ENCODE peak calls at places on chromosome 4, in five cellular contexts. One of them, this sample, is unnamed.

GRCh38 chr4:153465583-153465921 is 608 bp upstream of the TMEM131L start:
- DNase-seq in K562: peak
- DNase-seq in GM06990: no peak
- DNase-seq in neural crest cell: peak
- DNase-seq in fibroblast of mammary gland: peak
- DNase-seq in this sample: peak

GRCh38 chr4:158998624-158999023 is 104.3 kb upstream of the RAPGEF2 start:
- DNase-seq in GM06990: no peak
- DNase-seq in fibroblast of mammary gland: peak
- DNase-seq in neural crest cell: no peak
- DNase-seq in K562: no peak
- DNase-seq in this sample: peak

GRCh38 chr4:3375688-3376087 is 66.1 kb upstream of the HGFAC start:
- DNase-seq in GM06990: no peak
- DNase-seq in fibroblast of mammary gland: peak
- DNase-seq in K562: no peak
- DNase-seq in neural crest cell: no peak
- DNase-seq in this sample: peak

GRCh38 chr4:26873391-26874026 is 12.9 kb downstream of the STIM2 start:
- DNase-seq in GM06990: no peak
- DNase-seq in K562: no peak
- DNase-seq in neural crest cell: no peak
- DNase-seq in fibroblast of mammary gland: no peak
- DNase-seq in this sample: no peak

GRCh38 chr4:27714073-27714472 is 853.4 kb downstream of the STIM2 start:
- DNase-seq in K562: no peak
- DNase-seq in neural crest cell: no peak
- DNase-seq in GM06990: no peak
- DNase-seq in fibroblast of mammary gland: peak
- DNase-seq in this sample: no peak

GRCh38 chr4:176824645-176825366 is 32.1 kb upstream of the VEGFC start:
- DNase-seq in fibroblast of mammary gland: no peak
- DNase-seq in neural crest cell: no peak
- DNase-seq in GM06990: no peak
- DNase-seq in K562: no peak
- DNase-seq in this sample: no peak

GRCh38 chr4:65623509-65623908 is 46.8 kb downstream of the EPHA5 start:
- DNase-seq in neural crest cell: no peak
- DNase-seq in K562: no peak
- DNase-seq in GM06990: no peak
- DNase-seq in fibroblast of mammary gland: peak
- DNase-seq in this sample: peak

GRCh38 chr4:156685308-156685707 is 286.3 kb downstream of the PDGFC start:
- DNase-seq in fibroblast of mammary gland: peak
- DNase-seq in K562: no peak
- DNase-seq in GM06990: no peak
- DNase-seq in neural crest cell: no peak
- DNase-seq in this sample: peak

GRCh38 chr4:77538144-77538543 is 67.5 kb upstream of the CXCL13 start:
- DNase-seq in fibroblast of mammary gland: peak
- DNase-seq in K562: no peak
- DNase-seq in neural crest cell: no peak
- DNase-seq in GM06990: no peak
- DNase-seq in this sample: peak

GRCh38 chr4:24659241-24659961 is 75.0 kb upstream of the DHX15 start:
- DNase-seq in neural crest cell: no peak
- DNase-seq in GM06990: no peak
- DNase-seq in fibroblast of mammary gland: no peak
- DNase-seq in K562: no peak
- DNase-seq in this sample: no peak

GRCh38 chr4:6295495-6295894 is 25.8 kb downstream of the WFS1 start:
- DNase-seq in K562: no peak
- DNase-seq in fibroblast of mammary gland: no peak
- DNase-seq in neural crest cell: no peak
- DNase-seq in GM06990: no peak
- DNase-seq in this sample: no peak

GRCh38 chr4:71270901-71271300 is 67.9 kb upstream of the SLC4A4 start:
- DNase-seq in neural crest cell: peak
- DNase-seq in fibroblast of mammary gland: peak
- DNase-seq in K562: peak
- DNase-seq in GM06990: no peak
- DNase-seq in this sample: peak
- TF ChIP-seq CTCF in neural crest cell: peak
- TF ChIP-seq CTCF in fibroblast of mammary gland: peak
- TF ChIP-seq CTCF in K562: peak
- TF ChIP-seq CTCF in GM06990: peak
- TF ChIP-seq CTCF in this sample: peak

GRCh38 chr4:1105067-1105466 is 8.3 kb downstream of the RNF212 start:
- DNase-seq in neural crest cell: no peak
- DNase-seq in K562: no peak
- DNase-seq in fibroblast of mammary gland: no peak
- DNase-seq in GM06990: no peak
- DNase-seq in this sample: no peak
- TF ChIP-seq CTCF in neural crest cell: no peak
- TF ChIP-seq CTCF in K562: no peak
- TF ChIP-seq CTCF in fibroblast of mammary gland: no peak
- TF ChIP-seq CTCF in GM06990: no peak
- TF ChIP-seq CTCF in this sample: no peak

GRCh38 chr4:53529025-53529424 is 62.3 kb downstream of the LNX1 start:
- DNase-seq in fibroblast of mammary gland: no peak
- DNase-seq in K562: no peak
- DNase-seq in neural crest cell: no peak
- DNase-seq in GM06990: no peak
- DNase-seq in this sample: no peak

GRCh38 chr4:53535567-53535966 is 55.7 kb downstream of the LNX1 start:
- DNase-seq in GM06990: no peak
- DNase-seq in fibroblast of mammary gland: no peak
- DNase-seq in neural crest cell: no peak
- DNase-seq in K562: no peak
- DNase-seq in this sample: no peak

GRCh38 chr4:53534684-53535083 is 56.6 kb downstream of the LNX1 start:
- DNase-seq in K562: no peak
- DNase-seq in GM06990: no peak
- DNase-seq in fibroblast of mammary gland: no peak
- DNase-seq in neural crest cell: no peak
- DNase-seq in this sample: no peak

GRCh38 chr4:53531695-53532224 is 59.5 kb downstream of the LNX1 start:
- DNase-seq in GM06990: peak
- DNase-seq in neural crest cell: no peak
- DNase-seq in K562: no peak
- DNase-seq in fibroblast of mammary gland: no peak
- DNase-seq in this sample: no peak

GRCh38 chr4:53532521-53532920 is 58.8 kb downstream of the LNX1 start:
- DNase-seq in neural crest cell: no peak
- DNase-seq in GM06990: no peak
- DNase-seq in K562: no peak
- DNase-seq in fibroblast of mammary gland: no peak
- DNase-seq in this sample: no peak
- TF ChIP-seq CTCF in neural crest cell: no peak
- TF ChIP-seq CTCF in GM06990: no peak
- TF ChIP-seq CTCF in K562: no peak
- TF ChIP-seq CTCF in fibroblast of mammary gland: no peak
- TF ChIP-seq CTCF in this sample: no peak

DNA sequence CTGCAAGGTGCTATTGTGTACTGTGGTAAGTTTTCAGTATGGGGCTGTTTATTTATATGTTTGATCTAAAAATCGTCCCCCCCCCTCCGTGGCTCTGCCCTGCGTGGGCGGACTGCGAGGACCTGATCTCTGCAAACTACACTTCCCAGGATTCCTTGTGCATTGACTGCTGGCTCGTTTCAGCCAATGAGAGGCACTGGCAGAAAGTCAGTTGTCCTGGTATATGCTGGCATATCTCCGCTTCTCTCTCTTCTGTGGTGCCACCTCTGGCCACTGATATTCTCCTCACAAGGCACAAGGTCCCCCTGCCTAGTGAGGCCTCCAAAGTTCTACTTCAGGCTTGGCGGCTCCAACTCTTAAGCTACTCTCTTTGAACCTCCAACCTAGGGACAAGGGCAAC is 168.8 kb upstream of the ZFP42 start:
- DNase-seq in fibroblast of mammary gland: no peak
- DNase-seq in K562: no peak
- DNase-seq in neural crest cell: no peak
- DNase-seq in GM06990: no peak
- DNase-seq in this sample: no peak
- TF ChIP-seq CTCF in fibroblast of mammary gland: no peak
- TF ChIP-seq CTCF in K562: no peak
- TF ChIP-seq CTCF in neural crest cell: no peak
- TF ChIP-seq CTCF in GM06990: no peak
- TF ChIP-seq CTCF in this sample: no peak

DNA sequence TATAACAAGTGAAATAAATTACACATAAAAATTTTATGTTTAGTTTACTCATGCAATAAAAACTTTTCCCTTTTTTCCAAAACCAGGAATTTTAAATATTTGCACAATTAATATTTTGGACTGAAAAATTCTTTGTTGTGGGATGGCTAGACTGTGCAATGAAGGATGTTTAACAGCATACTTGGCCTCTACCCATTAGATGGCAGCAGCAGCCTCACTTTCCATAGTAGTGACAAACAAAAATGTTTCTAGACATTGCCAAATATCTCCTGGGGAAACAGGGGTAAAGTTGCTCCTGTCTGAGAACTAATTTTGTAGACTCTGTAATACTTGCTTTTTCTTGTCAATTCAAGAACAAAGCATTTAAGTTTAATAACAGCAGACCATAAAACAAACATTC is 49.8 kb downstream of the SCLT1 start:
- DNase-seq in fibroblast of mammary gland: peak
- DNase-seq in GM06990: no peak
- DNase-seq in K562: no peak
- DNase-seq in neural crest cell: no peak
- DNase-seq in this sample: peak
- TF ChIP-seq CTCF in fibroblast of mammary gland: peak
- TF ChIP-seq CTCF in GM06990: no peak
- TF ChIP-seq CTCF in K562: no peak
- TF ChIP-seq CTCF in neural crest cell: no peak
- TF ChIP-seq CTCF in this sample: peak

GRCh38 chr4:120919358-120919757 is 3.2 kb downstream of the PRDM5 start:
- DNase-seq in fibroblast of mammary gland: no peak
- DNase-seq in neural crest cell: no peak
- DNase-seq in GM06990: no peak
- DNase-seq in K562: no peak
- DNase-seq in this sample: no peak
- TF ChIP-seq CTCF in fibroblast of mammary gland: peak
- TF ChIP-seq CTCF in neural crest cell: peak
- TF ChIP-seq CTCF in GM06990: no peak
- TF ChIP-seq CTCF in K562: no peak
- TF ChIP-seq CTCF in this sample: peak

DNA sequence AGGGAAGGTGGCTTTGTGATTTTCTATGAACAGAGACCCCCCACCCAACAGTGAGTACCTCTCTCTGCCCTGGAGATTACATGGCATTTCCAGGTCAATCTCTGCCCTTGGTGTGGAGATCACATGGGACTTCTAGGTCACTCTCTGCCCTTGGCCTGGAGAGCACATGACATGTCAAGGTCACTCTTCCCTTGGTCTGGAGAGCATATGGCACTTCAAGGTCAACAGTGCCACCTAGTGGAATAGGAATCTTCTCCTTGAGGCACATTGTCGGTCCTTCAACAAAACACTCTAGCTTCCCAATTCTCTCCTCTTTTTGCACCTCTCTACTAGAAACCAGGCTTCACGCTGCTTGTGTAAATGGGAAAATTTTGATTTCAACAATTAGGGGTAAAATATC is 66.2 kb upstream of the TACR3 start:
- DNase-seq in K562: peak
- DNase-seq in neural crest cell: no peak
- DNase-seq in GM06990: peak
- DNase-seq in fibroblast of mammary gland: peak
- DNase-seq in this sample: peak
- TF ChIP-seq CTCF in K562: peak
- TF ChIP-seq CTCF in neural crest cell: peak
- TF ChIP-seq CTCF in GM06990: peak
- TF ChIP-seq CTCF in fibroblast of mammary gland: peak
- TF ChIP-seq CTCF in this sample: peak

GRCh38 chr4:154740462-154740861 is 3.3 kb upstream of the LRAT start:
- DNase-seq in neural crest cell: no peak
- DNase-seq in GM06990: no peak
- DNase-seq in fibroblast of mammary gland: no peak
- DNase-seq in K562: no peak
- DNase-seq in this sample: no peak

GRCh38 chr4:154741877-154742851 is 1.6 kb upstream of the LRAT start:
- DNase-seq in K562: no peak
- DNase-seq in neural crest cell: peak
- DNase-seq in fibroblast of mammary gland: no peak
- DNase-seq in GM06990: no peak
- DNase-seq in this sample: peak

GRCh38 chr4:154744341-154744948 is 645 bp downstream of the LRAT start:
- DNase-seq in GM06990: no peak
- DNase-seq in K562: no peak
- DNase-seq in fibroblast of mammary gland: no peak
- DNase-seq in neural crest cell: no peak
- DNase-seq in this sample: no peak

GRCh38 chr4:154741131-154741530 is 2.7 kb upstream of the LRAT start:
- DNase-seq in K562: no peak
- DNase-seq in neural crest cell: no peak
- DNase-seq in GM06990: no peak
- DNase-seq in fibroblast of mammary gland: no peak
- DNase-seq in this sample: no peak

GRCh38 chr4:154743683-154744340 is at the start of gene LRAT:
- DNase-seq in K562: peak
- DNase-seq in GM06990: no peak
- DNase-seq in neural crest cell: peak
- DNase-seq in fibroblast of mammary gland: peak
- DNase-seq in this sample: no peak
- TF ChIP-seq CTCF in K562: no peak
- TF ChIP-seq CTCF in GM06990: no peak
- TF ChIP-seq CTCF in neural crest cell: peak
- TF ChIP-seq CTCF in fibroblast of mammary gland: no peak
- TF ChIP-seq CTCF in this sample: no peak

DNA sequence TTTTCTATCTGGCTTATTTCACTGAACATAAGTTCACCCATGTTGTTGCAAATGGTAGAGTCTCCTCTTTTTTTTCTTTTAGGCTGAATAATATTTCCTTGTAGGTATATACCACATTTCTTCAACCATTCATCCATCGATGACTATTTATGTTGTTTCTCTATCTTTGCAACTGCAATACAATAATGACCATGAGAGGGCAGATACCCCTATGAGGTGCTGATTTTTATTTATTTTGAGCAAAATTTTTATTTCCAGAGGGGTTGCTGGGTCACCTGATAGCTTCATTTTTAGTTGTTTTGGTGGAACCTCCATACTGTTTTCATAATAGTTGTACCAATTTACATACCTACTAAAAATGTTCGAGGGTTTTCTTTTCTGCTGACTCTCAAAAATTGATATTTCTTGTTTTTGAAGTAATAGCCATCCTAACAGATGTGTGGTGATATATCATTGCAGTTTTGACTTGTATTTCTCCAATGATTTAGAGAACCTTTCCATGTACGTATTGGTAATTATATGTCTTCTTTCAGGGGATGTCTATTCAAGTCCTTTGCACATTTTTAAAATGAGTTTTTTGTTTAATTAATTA is 1697.0 kb downstream of the PCDH7 start:
- DNase-seq in fibroblast of mammary gland: no peak
- DNase-seq in GM06990: no peak
- DNase-seq in K562: no peak
- DNase-seq in neural crest cell: no peak
- DNase-seq in this sample: no peak
- TF ChIP-seq CTCF in fibroblast of mammary gland: peak
- TF ChIP-seq CTCF in GM06990: no peak
- TF ChIP-seq CTCF in K562: no peak
- TF ChIP-seq CTCF in neural crest cell: peak
- TF ChIP-seq CTCF in this sample: no peak

GRCh38 chr4:146175541-146176453 is at the start of gene LSM6:
- DNase-seq in GM06990: peak
- DNase-seq in neural crest cell: peak
- DNase-seq in K562: peak
- DNase-seq in fibroblast of mammary gland: peak
- DNase-seq in this sample: peak
- TF ChIP-seq CTCF in GM06990: peak
- TF ChIP-seq CTCF in neural crest cell: peak
- TF ChIP-seq CTCF in K562: no peak
- TF ChIP-seq CTCF in fibroblast of mammary gland: no peak
- TF ChIP-seq CTCF in this sample: peak

This sample was measured in foreskin fibroblast.